ENCODE peak calls at places on chromosomes 2 and 18, in four cellular contexts. P is GM12864, B is glutamatergic neuron, R is mucosa of descending colon. I is an unnamed sample.

GRCh38 chr2:97699765-97700444 is 13.5 kb upstream of the ZAP70 start:
- DNase-seq in P (no peak), B (peak), R (no peak), I (peak)

GRCh38 chr2:171317492-171318125 is 116.2 kb downstream of the METTL8 start:
- DNase-seq in P (peak), B (no peak), R (no peak), I (no peak)

GRCh38 chr2:233854241-233854981 is at the start of gene HJURP:
- DNase-seq in P (peak), B (peak), R (peak), I (peak)

GRCh38 chr2:47656715-47657600 is 126.0 kb upstream of the MSH6 start:
- DNase-seq in P (no peak), B (no peak), R (no peak), I (no peak)

GRCh38 chr2:169109502-169110409 is 40.4 kb downstream of the DHRS9 start:
- DNase-seq in P (no peak), B (peak), R (peak), I (peak)

GRCh38 chr2:207073791-207074678 is 91.7 kb downstream of the KLF7 start:
- DNase-seq in P (no peak), B (no peak), R (no peak), I (no peak)

GRCh38 chr2:118202707-118203303 is 114.5 kb downstream of the INSIG2 start:
- DNase-seq in P (no peak), B (peak), R (no peak), I (no peak)

GRCh38 chr2:19292007-19292406 is 66.4 kb downstream of the OSR1 start:
- DNase-seq in P (no peak), B (no peak), R (no peak), I (no peak)

GRCh38 chr2:166917433-166917832 is 29.2 kb downstream of the XIRP2 start:
- DNase-seq in P (no peak), B (no peak), R (no peak), I (no peak)

GRCh38 chr2:109199790-109200189 is 70.8 kb downstream of the SH3RF3 start:
- DNase-seq in P (no peak), B (no peak), R (no peak), I (no peak)

GRCh38 chr18:63365909-63366269 is 1.1 kb downstream of the KDSR start:
- DNase-seq in P (no peak), B (no peak), R (peak), I (no peak)

GRCh38 chr18:63368611-63369010 is 1.6 kb upstream of the KDSR start:
- DNase-seq in P (no peak), B (no peak), R (no peak), I (no peak)

GRCh38 chr18:63367241-63367953 is 391 bp upstream of the KDSR start:
- DNase-seq in P (peak), B (peak), R (peak), I (peak)

GRCh38 chr18:63366991-63367240 is at the start of gene KDSR:
- DNase-seq in P (no peak), B (no peak), R (no peak), I (no peak)

DNA sequence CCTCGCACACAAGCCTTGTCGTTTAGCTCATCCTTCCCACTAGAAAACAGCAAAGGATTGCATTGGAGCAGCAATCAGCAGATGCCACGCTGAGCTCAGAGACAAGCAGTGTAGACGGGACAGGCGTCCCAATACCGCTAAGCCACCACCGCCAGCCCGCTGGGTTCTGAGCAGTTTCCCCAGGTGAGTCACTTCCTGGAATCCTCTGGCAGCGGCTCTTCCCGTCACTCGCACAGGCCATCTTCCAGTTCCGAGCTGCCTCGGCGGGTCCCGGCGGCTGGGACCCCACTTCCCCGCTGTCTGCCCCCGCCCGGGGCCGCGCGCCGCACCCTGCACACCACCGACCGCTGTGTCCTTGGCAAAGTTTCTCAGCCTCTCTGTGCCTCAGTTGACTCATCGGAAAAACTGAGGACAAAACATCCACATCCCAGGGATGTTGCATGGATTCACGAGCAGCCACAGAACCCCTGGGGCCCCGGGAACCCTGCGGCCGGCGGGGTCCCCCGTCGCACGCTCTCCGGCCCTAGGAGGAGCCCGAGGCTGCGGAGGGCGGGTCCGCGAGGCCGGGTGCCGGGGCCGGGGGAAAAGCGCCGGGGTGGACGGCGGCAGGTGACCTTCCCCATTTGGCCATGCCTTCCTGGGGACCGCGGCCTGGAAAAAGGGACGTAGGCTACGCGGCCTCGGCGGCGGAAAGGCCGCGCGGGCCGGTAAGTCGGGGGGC is 576 bp downstream of the KDSR start:
- DNase-seq in P (no peak), B (peak), R (peak), I (no peak)
- TF ChIP-seq CTCF in P (no peak), B (no peak), R (no peak), I (no peak)

GRCh38 chr2:28397043-28397381 is 4.4 kb downstream of the FOSL2 start:
- DNase-seq in P (no peak), B (no peak), R (no peak), I (no peak)
- TF ChIP-seq CTCF in P (no peak), B (peak), R (no peak), I (no peak)

GRCh38 chr2:20600756-20601325 is 50.1 kb downstream of the HS1BP3 start:
- DNase-seq in P (no peak), B (no peak), R (no peak), I (no peak)

GRCh38 chr2:20597868-20598183 is 53.1 kb downstream of the HS1BP3 start:
- DNase-seq in P (no peak), B (peak), R (no peak), I (no peak)

GRCh38 chr2:20599861-20600461 is 50.9 kb downstream of the HS1BP3 start:
- DNase-seq in P (no peak), B (peak), R (no peak), I (no peak)

GRCh38 chr2:20596973-20597867 is 53.7 kb downstream of the HS1BP3 start:
- DNase-seq in P (no peak), B (peak), R (no peak), I (no peak)

DNA sequence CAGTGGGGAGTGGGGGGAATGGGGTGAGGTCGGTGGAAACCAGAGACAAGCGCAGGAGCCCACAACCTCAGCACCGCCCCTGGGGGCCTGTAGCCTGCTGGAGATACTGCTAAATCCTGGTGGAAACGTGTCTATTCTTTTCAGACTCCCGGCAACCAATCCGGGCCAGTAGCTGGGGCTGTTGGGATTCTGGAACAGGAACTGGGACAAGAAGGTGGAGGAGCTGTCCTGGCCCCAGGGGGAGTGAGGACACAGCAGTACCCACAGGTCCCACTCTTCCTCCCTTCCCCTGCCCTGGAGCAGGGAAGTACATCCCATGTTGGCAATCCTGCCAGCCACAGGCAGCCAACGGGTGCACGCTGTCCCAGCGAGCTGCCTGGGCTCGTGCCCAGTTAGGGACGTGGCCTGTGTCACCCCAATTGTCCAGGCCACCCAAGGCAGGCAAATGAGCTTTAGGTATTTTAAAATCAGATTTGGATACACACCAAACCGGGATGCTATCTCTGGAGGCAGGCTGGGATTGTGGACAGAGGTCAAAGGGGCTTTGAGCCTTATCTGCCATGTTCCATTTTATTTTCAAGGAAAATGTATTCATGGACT is 51.8 kb downstream of the HS1BP3 start:
- DNase-seq in P (no peak), B (peak), R (peak), I (no peak)
- TF ChIP-seq CTCF in P (no peak), B (no peak), R (no peak), I (no peak)

GRCh38 chr2:69549421-69549820 is 94.1 kb downstream of the AAK1 start:
- DNase-seq in P (no peak), B (no peak), R (no peak), I (no peak)

GRCh38 chr2:69545477-69545932 is 98.0 kb downstream of the AAK1 start:
- DNase-seq in P (peak), B (no peak), R (no peak), I (no peak)

GRCh38 chr2:69544951-69545350 is 98.6 kb downstream of the AAK1 start:
- DNase-seq in P (no peak), B (no peak), R (no peak), I (no peak)

GRCh38 chr2:69547984-69548715 is 95.4 kb downstream of the AAK1 start:
- DNase-seq in P (no peak), B (no peak), R (no peak), I (no peak)

GRCh38 chr2:69546646-69547045 is 96.9 kb downstream of the AAK1 start:
- DNase-seq in P (no peak), B (no peak), R (no peak), I (no peak)
- TF ChIP-seq CTCF in P (no peak), B (no peak), R (no peak), I (no peak)

DNA sequence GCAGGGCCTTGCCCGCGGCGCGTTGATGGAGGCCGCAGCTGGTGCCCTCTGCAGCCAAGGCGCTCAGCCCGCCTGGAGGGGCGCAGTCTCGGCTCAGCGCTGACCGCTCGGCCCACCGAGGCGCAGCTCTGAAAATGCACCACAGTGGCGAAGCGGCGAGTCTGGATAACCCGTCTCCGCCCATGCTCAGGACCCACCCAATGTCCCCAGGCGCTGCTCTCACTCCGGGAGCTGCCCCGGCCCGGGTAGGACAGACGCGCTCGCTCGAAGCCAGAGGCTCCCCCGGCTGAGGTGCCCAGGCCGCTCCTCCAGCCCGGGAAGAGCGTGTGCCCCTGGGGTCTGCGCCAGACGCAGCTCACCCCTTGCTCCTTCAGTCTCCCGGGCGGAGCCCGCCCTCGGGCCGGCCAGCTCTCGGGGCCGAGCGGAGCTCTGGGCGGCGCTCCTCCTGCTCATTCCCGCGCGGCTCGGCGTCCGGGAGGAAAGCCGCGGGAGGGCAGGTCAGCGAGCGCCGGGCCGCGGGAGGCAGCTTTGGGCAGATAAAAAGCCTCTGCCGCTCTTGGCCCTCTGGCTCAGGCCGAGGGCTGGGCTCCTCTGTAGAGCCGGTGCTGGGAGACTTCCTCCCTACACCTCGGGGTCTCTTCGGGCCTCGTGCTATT is 1.6 kb upstream of the TBR1 start:
- DNase-seq in P (no peak), B (peak), R (no peak), I (no peak)
- TF ChIP-seq CTCF in P (peak), B (peak), R (no peak), I (peak)

DNA sequence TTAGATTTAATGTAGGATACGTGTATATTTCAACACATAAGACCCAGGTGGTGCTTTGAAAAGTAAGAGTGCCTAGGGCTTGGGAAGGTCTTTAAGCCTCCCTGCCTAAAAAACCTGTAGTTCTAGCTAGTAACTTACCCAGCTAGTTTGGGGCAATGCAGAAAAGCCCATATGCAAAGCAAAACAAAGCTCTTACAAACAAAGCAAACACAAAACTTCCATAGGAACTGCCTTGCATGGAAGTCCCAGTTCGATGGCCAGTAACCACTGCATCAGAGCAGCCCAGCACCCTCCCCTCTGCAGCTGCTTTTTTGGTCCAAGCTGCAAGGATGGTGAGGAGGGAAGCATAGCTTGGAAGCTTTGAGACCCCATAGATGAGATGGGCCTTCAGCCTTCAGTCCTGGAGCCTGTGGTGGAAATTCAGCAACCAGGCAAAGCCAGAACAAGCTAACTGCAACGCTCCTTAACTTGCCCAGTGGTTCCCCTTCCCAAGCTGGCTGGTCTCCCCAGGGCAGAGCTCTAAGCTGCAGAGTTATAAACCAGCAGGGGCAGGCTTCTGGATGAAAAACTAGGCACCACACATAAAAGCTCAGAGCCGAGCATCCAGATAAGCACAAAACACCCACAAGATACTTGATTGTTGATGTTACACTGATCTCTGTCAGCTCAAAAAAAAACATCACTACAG is 16.2 kb downstream of the C2orf76 start:
- DNase-seq in P (no peak), B (peak), R (no peak), I (no peak)
- TF ChIP-seq CTCF in P (peak), B (no peak), R (no peak), I (no peak)

DNA sequence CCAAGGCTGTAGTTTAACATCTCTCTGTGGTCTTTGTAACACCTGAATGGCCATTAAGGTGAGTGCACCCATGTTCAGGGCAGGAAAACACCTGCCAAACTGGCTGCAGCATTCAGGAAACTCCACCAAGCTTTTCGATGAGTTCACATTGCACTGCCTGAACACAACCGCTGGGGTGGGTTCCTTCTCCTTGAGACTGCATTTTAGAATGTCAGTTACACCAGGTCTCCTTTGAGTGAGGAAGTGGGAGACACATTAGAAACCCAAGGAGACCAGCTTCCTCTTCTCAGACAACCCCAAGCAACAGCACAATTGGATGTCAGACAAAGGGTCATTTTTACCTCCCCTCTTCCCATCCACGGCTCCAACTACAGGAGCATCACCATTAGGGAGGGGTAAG is 35.2 kb downstream of the CYRIA start:
- DNase-seq in P (no peak), B (no peak), R (no peak), I (no peak)
- TF ChIP-seq CTCF in P (peak), B (no peak), R (no peak), I (no peak)

DNA sequence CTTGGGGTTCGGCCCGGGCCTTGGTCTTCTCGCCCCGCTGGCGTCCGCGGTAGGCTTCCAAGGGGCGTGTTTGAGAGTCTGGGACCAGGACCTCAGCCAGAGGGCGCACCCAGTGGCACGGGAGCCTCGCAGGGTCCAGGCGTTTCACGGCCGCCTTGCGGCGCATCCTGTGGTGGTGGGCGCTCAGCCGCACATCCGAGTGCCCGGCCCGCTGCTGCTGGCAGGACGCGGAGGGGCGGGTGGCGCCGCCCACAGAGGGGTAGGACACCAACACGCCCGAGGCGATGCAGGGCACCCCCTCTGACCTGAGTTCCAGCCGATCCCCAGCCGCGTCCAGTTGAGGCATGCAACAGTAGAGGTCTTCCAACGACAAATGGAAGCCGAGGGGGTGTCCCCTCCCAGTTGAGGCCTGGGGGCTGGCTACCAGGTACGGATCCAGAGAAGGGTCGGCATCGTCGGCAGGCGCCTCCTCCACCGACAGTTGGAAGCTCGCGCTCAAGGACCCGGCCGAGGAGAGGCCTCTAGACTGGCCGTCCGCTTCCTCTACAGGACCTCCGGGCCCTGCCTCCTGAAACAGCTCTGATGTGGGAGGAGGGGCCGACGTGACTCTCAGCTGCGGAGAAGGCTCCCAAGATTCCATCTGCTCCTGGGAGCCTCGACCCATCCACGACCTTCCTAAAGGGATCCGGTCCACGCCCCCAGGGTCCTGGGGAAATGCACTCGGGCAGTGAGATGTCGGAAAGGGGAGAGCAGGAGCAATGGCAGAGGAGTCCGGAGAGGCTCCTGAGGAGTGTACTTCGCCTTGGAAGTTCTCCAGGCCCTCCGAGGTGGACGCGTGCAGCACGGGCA is 6.3 kb downstream of the C2orf81 start:
- DNase-seq in P (no peak), B (peak), R (peak), I (no peak)
- TF ChIP-seq CTCF in P (no peak), B (no peak), R (no peak), I (no peak)

GRCh38 chr2:64910972-64911433 is 78.2 kb upstream of the SLC1A4 start:
- DNase-seq in P (no peak), B (no peak), R (no peak), I (no peak)

GRCh38 chr2:64914735-64915509 is 74.3 kb upstream of the SLC1A4 start:
- DNase-seq in P (peak), B (no peak), R (no peak), I (no peak)

GRCh38 chr2:64914247-64914646 is 75.0 kb upstream of the SLC1A4 start:
- DNase-seq in P (no peak), B (no peak), R (no peak), I (no peak)

GRCh38 chr2:64915510-64915900 is 73.7 kb upstream of the SLC1A4 start:
- DNase-seq in P (no peak), B (no peak), R (no peak), I (no peak)

DNA sequence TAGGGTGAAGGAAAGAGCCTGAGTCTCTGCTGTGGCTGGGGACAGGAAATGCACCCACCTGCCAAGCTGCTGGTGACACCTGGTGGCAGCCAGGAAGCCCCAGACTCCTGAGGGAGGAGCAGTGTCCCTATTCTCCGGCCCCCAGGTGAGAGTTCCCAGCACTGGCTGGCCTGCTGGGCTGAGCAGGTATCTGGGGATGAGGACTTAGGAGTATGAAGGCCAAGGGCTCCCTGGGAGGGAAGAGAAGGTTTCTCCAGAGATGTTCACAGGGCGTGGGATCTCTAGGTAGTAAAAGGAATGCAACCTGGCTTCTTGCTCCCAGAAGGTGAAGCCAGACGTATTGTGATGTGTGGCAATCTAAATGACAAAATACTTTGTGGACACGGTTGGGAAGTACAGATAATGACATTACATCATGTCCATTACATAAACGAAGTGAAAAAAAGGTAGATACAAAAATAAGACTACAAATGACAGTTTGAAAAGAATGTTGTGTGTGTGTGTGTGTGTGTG is 75.8 kb upstream of the SLC1A4 start:
- DNase-seq in P (no peak), B (no peak), R (no peak), I (no peak)
- TF ChIP-seq CTCF in P (peak), B (no peak), R (no peak), I (peak)

I was measured in osteocyte.